ENCODE peak calls at places on chromosomes 1 and 21, in four cellular contexts. One of them, this sample, is unnamed.

GRCh38 chr1:46575300-46575699 is 23.9 kb upstream of the KNCN start:
- DNase-seq in lower lobe of right lung: no peak
- DNase-seq in body of pancreas: no peak
- DNase-seq in heart right ventricle: no peak
- DNase-seq in this sample: no peak

GRCh38 chr21:15631342-15631741 is 98.4 kb upstream of the USP25 start:
- DNase-seq in heart right ventricle: no peak
- DNase-seq in lower lobe of right lung: no peak
- DNase-seq in body of pancreas: no peak
- DNase-seq in this sample: no peak

GRCh38 chr1:20376880-20377494 is 86.3 kb downstream of the VWA5B1 start:
- DNase-seq in body of pancreas: peak
- DNase-seq in heart right ventricle: peak
- DNase-seq in lower lobe of right lung: no peak
- DNase-seq in this sample: no peak

GRCh38 chr1:912740-913301 is 10.9 kb upstream of the SAMD11 start:
- DNase-seq in heart right ventricle: no peak
- DNase-seq in body of pancreas: peak
- DNase-seq in lower lobe of right lung: peak
- DNase-seq in this sample: no peak

GRCh38 chr1:72281637-72282270 is 585 bp downstream of the NEGR1 start:
- DNase-seq in heart right ventricle: no peak
- DNase-seq in body of pancreas: peak
- DNase-seq in lower lobe of right lung: no peak
- DNase-seq in this sample: no peak

GRCh38 chr1:51543877-51544276 is 24.8 kb upstream of the EPS15 start:
- DNase-seq in heart right ventricle: no peak
- DNase-seq in body of pancreas: no peak
- DNase-seq in lower lobe of right lung: no peak
- DNase-seq in this sample: peak

GRCh38 chr1:44220001-44220751 is 6.9 kb downstream of the DMAP1 start:
- DNase-seq in heart right ventricle: no peak
- DNase-seq in body of pancreas: no peak
- DNase-seq in lower lobe of right lung: no peak
- DNase-seq in this sample: no peak

GRCh38 chr1:25117233-25117823 is 115.0 kb downstream of the SYF2 start:
- DNase-seq in heart right ventricle: no peak
- DNase-seq in body of pancreas: no peak
- DNase-seq in lower lobe of right lung: no peak
- DNase-seq in this sample: no peak

GRCh38 chr1:42773420-42773819 is 6.4 kb downstream of the C1orf50 start:
- DNase-seq in body of pancreas: no peak
- DNase-seq in heart right ventricle: no peak
- DNase-seq in lower lobe of right lung: no peak
- DNase-seq in this sample: no peak

GRCh38 chr21:27425172-27425571 is 458.3 kb upstream of the ADAMTS5 start:
- DNase-seq in heart right ventricle: no peak
- DNase-seq in lower lobe of right lung: no peak
- DNase-seq in body of pancreas: no peak
- DNase-seq in this sample: no peak

GRCh38 chr1:183505338-183506089 is 33.2 kb downstream of the SMG7 start:
- DNase-seq in lower lobe of right lung: no peak
- DNase-seq in heart right ventricle: no peak
- DNase-seq in body of pancreas: no peak
- DNase-seq in this sample: no peak
- H3K27ac ChIP-seq in lower lobe of right lung: no peak
- H3K27ac ChIP-seq in heart right ventricle: no peak
- H3K27ac ChIP-seq in body of pancreas: no peak
- H3K27ac ChIP-seq in this sample: no peak

GRCh38 chr1:9732123-9732971 is 80.8 kb downstream of the PIK3CD start:
- DNase-seq in body of pancreas: no peak
- DNase-seq in heart right ventricle: no peak
- DNase-seq in lower lobe of right lung: no peak
- DNase-seq in this sample: no peak
- H3K27ac ChIP-seq in body of pancreas: no peak
- H3K27ac ChIP-seq in heart right ventricle: no peak
- H3K27ac ChIP-seq in lower lobe of right lung: no peak
- H3K27ac ChIP-seq in this sample: no peak

GRCh38 chr1:180923024-180923841 is 10.5 kb downstream of the KIAA1614 start:
- DNase-seq in heart right ventricle: peak
- DNase-seq in body of pancreas: no peak
- DNase-seq in lower lobe of right lung: no peak
- DNase-seq in this sample: peak
- H3K27ac ChIP-seq in heart right ventricle: no peak
- H3K27ac ChIP-seq in body of pancreas: no peak
- H3K27ac ChIP-seq in lower lobe of right lung: no peak
- H3K27ac ChIP-seq in this sample: peak

GRCh38 chr21:35210093-35210492 is 161.0 kb upstream of the RUNX1 start:
- DNase-seq in heart right ventricle: no peak
- DNase-seq in body of pancreas: no peak
- DNase-seq in lower lobe of right lung: no peak
- DNase-seq in this sample: no peak

GRCh38 chr21:35208810-35209517 is 159.9 kb upstream of the RUNX1 start:
- DNase-seq in lower lobe of right lung: no peak
- DNase-seq in heart right ventricle: no peak
- DNase-seq in body of pancreas: no peak
- DNase-seq in this sample: no peak

GRCh38 chr21:35206141-35207125 is 157.3 kb upstream of the RUNX1 start:
- DNase-seq in lower lobe of right lung: no peak
- DNase-seq in heart right ventricle: no peak
- DNase-seq in body of pancreas: no peak
- DNase-seq in this sample: no peak

GRCh38 chr21:35207322-35207721 is 158.2 kb upstream of the RUNX1 start:
- DNase-seq in lower lobe of right lung: no peak
- DNase-seq in heart right ventricle: no peak
- DNase-seq in body of pancreas: no peak
- DNase-seq in this sample: no peak

GRCh38 chr21:35208117-35208516 is 159.0 kb upstream of the RUNX1 start:
- DNase-seq in body of pancreas: no peak
- DNase-seq in heart right ventricle: no peak
- DNase-seq in lower lobe of right lung: no peak
- DNase-seq in this sample: no peak
- H3K27ac ChIP-seq in body of pancreas: no peak
- H3K27ac ChIP-seq in heart right ventricle: peak
- H3K27ac ChIP-seq in lower lobe of right lung: no peak
- H3K27ac ChIP-seq in this sample: no peak

DNA sequence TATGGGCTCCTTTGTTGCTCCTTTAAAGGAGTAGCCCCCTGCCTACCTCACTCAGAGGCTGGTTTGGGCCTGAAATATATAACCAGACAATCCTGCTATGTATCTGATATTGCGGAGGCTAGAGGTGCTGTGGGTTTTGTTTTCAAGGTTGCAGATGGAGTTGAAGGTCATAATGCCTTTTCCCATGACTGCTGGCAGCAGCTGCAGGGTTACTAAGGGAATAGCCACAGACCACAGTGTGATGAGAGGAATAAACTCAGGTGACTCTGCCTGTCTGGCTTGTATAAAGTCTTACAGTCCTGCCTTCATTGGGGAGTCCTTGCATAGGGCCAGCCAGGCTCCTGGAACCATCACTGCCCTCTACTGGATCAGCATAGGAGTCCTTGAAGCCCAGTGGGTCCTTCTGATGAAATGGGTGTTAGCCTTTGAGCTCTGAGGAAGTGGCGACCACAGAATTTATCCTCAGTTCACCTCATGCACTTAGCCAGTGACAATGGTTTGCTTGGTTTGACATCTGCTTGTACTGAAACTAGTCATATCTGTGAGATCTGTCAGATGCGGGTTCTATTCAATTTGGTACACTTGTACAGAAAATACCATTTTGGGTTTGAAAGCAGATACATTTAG is 174.4 kb upstream of the HMCN1 start:
- DNase-seq in lower lobe of right lung: peak
- DNase-seq in body of pancreas: peak
- DNase-seq in heart right ventricle: no peak
- DNase-seq in this sample: no peak
- H3K27ac ChIP-seq in lower lobe of right lung: no peak
- H3K27ac ChIP-seq in body of pancreas: peak
- H3K27ac ChIP-seq in heart right ventricle: no peak
- H3K27ac ChIP-seq in this sample: no peak

GRCh38 chr1:156128749-156129682 is 14.5 kb downstream of the LMNA start:
- DNase-seq in heart right ventricle: peak
- DNase-seq in body of pancreas: no peak
- DNase-seq in lower lobe of right lung: no peak
- DNase-seq in this sample: no peak
- H3K27ac ChIP-seq in heart right ventricle: peak
- H3K27ac ChIP-seq in body of pancreas: peak
- H3K27ac ChIP-seq in lower lobe of right lung: peak
- H3K27ac ChIP-seq in this sample: peak

GRCh38 chr1:84379781-84380180 is 18.5 kb upstream of the DNASE2B start:
- DNase-seq in lower lobe of right lung: no peak
- DNase-seq in body of pancreas: no peak
- DNase-seq in heart right ventricle: no peak
- DNase-seq in this sample: no peak

GRCh38 chr1:84382127-84382526 is 16.2 kb upstream of the DNASE2B start:
- DNase-seq in body of pancreas: no peak
- DNase-seq in lower lobe of right lung: no peak
- DNase-seq in heart right ventricle: no peak
- DNase-seq in this sample: no peak

GRCh38 chr1:84377480-84378095 is 20.7 kb upstream of the DNASE2B start:
- DNase-seq in body of pancreas: no peak
- DNase-seq in heart right ventricle: no peak
- DNase-seq in lower lobe of right lung: no peak
- DNase-seq in this sample: no peak

GRCh38 chr1:84375965-84376910 is 22.0 kb upstream of the DNASE2B start:
- DNase-seq in lower lobe of right lung: no peak
- DNase-seq in body of pancreas: no peak
- DNase-seq in heart right ventricle: no peak
- DNase-seq in this sample: no peak

DNA sequence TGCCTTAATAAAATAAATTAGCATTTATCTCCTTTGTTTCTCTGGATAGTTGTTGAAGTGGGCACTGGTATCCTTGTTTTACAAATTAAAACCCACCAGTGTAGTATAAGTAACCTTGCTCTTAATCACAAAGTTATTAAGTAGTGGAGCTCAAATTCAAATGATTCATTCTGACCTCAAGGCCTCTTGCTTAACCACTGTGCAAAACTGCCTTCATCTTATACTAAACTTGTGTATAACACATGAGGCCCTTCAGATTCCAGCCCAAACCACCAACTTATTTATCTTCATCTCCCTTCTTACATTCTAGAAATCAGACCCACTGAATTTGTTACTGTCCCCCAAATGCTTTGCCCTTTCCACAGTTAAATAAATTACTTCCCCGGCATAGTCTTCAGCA is 19.2 kb upstream of the DNASE2B start:
- DNase-seq in body of pancreas: no peak
- DNase-seq in heart right ventricle: no peak
- DNase-seq in lower lobe of right lung: no peak
- DNase-seq in this sample: no peak
- H3K27ac ChIP-seq in body of pancreas: no peak
- H3K27ac ChIP-seq in heart right ventricle: no peak
- H3K27ac ChIP-seq in lower lobe of right lung: no peak
- H3K27ac ChIP-seq in this sample: no peak

GRCh38 chr1:214318356-214318755 is 37.4 kb downstream of the SMYD2 start:
- DNase-seq in lower lobe of right lung: no peak
- DNase-seq in heart right ventricle: no peak
- DNase-seq in body of pancreas: no peak
- DNase-seq in this sample: no peak
- H3K27ac ChIP-seq in lower lobe of right lung: no peak
- H3K27ac ChIP-seq in heart right ventricle: peak
- H3K27ac ChIP-seq in body of pancreas: no peak
- H3K27ac ChIP-seq in this sample: no peak

DNA sequence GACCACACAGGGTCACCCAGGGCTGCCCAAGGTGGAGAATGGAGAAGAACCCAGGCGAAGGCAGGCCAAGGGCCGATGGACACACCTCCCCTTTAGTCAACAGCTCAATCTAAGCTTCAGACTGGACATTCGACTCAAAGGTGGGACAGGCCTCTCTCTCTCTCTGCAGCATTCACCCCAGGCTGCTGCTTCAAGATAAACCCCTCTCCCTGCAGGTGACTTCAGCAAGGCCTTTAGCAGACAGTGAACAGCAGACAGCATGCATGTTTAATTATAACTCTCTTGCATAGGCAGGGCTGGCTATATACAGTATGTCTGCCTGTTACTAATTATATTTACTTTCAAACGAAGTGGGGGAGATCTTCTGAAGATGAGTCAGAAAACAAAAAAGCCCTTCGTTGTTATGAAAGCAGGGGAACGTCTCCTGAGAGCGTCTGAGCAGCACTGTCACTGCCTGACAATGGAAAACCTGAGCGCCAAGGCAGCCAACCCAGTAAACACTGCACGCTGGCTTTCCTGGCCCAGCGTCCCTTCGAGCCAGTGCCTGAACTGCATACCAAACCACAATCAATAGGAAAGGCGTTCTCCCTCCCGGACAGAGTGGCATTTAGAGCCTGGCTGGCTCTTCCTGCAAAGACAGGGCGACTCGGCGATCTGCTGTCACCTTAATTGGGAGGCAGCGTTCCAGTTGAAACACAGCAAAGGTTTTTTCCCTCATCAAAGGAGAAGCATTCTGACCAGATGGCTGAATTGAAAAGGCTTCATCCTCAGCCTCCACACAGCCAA is 54.1 kb downstream of the TOMM20 start:
- DNase-seq in heart right ventricle: peak
- DNase-seq in body of pancreas: peak
- DNase-seq in lower lobe of right lung: peak
- DNase-seq in this sample: no peak
- H3K27ac ChIP-seq in heart right ventricle: peak
- H3K27ac ChIP-seq in body of pancreas: peak
- H3K27ac ChIP-seq in lower lobe of right lung: peak
- H3K27ac ChIP-seq in this sample: peak

This sample was measured in epithelial cell of prostate.